ENCODE peak calls at places on chromosomes 4 and X, in nine cellular contexts. X is CD8-positive, alpha-beta memory T cell; N is GM23338; O is CD4-positive, alpha-beta T cell; D is RWPE1; V is OCI-LY7; Q is osteoblast; H is CD8-positive, alpha-beta T cell; T is WERI-Rb-1. L is an unnamed sample.

GRCh38 chrX:109839694-109840358 is 106.8 kb upstream of the ACSL4 start:
- DNase-seq in X (no peak), N (peak; percentile 67), O (no peak), D (no peak), V (no peak), Q (no peak), H (no peak), T (peak; percentile 10), L (no peak)

GRCh38 chr4:110953191-110953590 is 330.3 kb upstream of the PITX2 start:
- DNase-seq in X (no peak), N (no peak), O (no peak), D (no peak), V (no peak), Q (no peak), H (no peak), T (no peak), L (no peak)

GRCh38 chr4:25050370-25051098 is 19.8 kb upstream of the LGI2 start:
- DNase-seq in X (no peak), N (no peak), O (no peak), D (no peak), V (no peak), Q (no peak), H (no peak), T (no peak), L (no peak)

GRCh38 chr4:77021614-77022089 is 54.1 kb downstream of the CCNI start:
- DNase-seq in X (no peak), N (no peak), O (no peak), D (no peak), V (no peak), Q (peak; percentile 25), H (no peak), T (no peak), L (no peak)

GRCh38 chrX:110003167-110004156 is 548 bp downstream of the TMEM164 start:
- DNase-seq in X (no peak), N (peak; percentile 30), O (peak; percentile 31), D (peak; percentile 9), V (no peak), Q (no peak), H (no peak), T (no peak), L (no peak)

GRCh38 chr4:73817341-73817740 is 19.1 kb upstream of the CXCL6 start:
- DNase-seq in X (no peak), N (peak; percentile 8), O (no peak), D (no peak), V (no peak), Q (no peak), H (no peak), T (no peak), L (no peak)

GRCh38 chrX:37485429-37485828 is 86.0 kb upstream of the LANCL3 start:
- DNase-seq in X (no peak), N (no peak), O (no peak), D (no peak), V (no peak), Q (no peak), H (no peak), T (no peak), L (no peak)

GRCh38 chr4:176034498-176034897 is 31.1 kb upstream of the WDR17 start:
- DNase-seq in X (no peak), N (peak; percentile 66), O (no peak), D (peak; percentile 8), V (peak; percentile 35), Q (no peak), H (no peak), T (peak; percentile 23), L (no peak)

GRCh38 chrX:39813631-39814246 is 284.0 kb downstream of the BCOR start:
- DNase-seq in X (no peak), N (no peak), O (no peak), D (no peak), V (no peak), Q (peak; percentile 56), H (no peak), T (peak; percentile 96), L (no peak)

GRCh38 chr4:94490437-94490836 is 38.7 kb downstream of the PDLIM5 start:
- DNase-seq in X (no peak), N (no peak), O (no peak), D (no peak), V (no peak), Q (no peak), H (no peak), T (no peak), L (no peak)
- H3K27ac ChIP-seq in X (no peak overlapping the region), N (no peak overlapping the region), O (no peak overlapping the region), D (no peak overlapping the region), V (no peak overlapping the region), Q (peak overlapping the region; percentile 34), H (no peak overlapping the region), T (no peak overlapping the region), L (peak overlapping the region; percentile 90)

DNA sequence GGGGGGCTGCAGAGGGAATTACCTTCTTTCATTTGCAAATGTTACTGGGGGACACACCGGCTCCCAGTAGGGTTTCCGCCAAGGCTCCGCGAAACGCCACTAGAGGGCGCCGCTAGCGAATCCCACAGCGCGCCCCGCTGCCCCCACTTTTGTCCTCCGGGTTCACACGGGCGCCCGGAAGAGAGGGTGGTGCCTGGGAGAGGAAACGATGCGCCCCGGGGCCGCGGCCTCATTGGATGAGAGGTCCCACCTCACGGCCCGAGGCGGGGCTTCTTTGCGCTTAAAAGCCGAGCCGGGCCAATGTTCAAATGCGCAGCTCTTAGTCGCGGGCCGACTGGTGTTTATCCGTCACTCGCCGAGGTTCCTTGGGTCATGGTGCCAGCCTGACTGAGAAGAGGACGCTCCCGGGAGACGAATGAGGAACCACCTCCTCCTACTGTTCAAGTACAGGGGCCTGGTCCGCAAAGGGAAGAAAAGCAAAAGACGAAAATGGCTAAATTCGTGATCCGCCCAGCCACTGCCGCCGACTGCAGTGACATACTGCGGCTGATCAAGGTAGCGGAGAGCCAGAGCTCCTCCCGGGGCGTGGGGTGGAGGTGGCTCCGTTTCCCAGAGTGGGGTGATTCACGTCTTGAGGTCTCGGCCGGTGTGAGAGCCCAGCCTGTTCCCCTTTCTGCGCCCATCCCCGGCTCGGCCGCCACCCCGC is at the start of gene SAT1:
- DNase-seq in X (peak; percentile 88), N (peak; percentile 95), O (peak; percentile 89), D (peak; percentile 82), V (peak; percentile 95), Q (peak; percentile 91), H (peak; percentile 86), T (peak; percentile 94), L (peak; percentile 73)
- H3K27ac ChIP-seq in X (peak within 1 kb of the TSS; percentile 89), N (peak within 1 kb of the TSS; percentile 51), O (peak within 1 kb of the TSS; percentile 74), D (peak within 1 kb of the TSS; percentile 91), V (peak within 1 kb of the TSS; percentile 59), Q (peak within 1 kb of the TSS; percentile 87), H (peak within 1 kb of the TSS; percentile 96), T (peak within 1 kb of the TSS; percentile 43), L (peak within 1 kb of the TSS; percentile 97)

GRCh38 chr4:78765607-78766006 is 10.5 kb upstream of the BMP2K start:
- DNase-seq in X (no peak), N (no peak), O (no peak), D (no peak), V (no peak), Q (no peak), H (no peak), T (no peak), L (no peak)
- H3K27ac ChIP-seq in X (no peak overlapping the region), N (no peak overlapping the region), O (no peak overlapping the region), D (no peak overlapping the region), V (peak overlapping the region; percentile 53), Q (no peak overlapping the region), H (no peak overlapping the region), T (no peak overlapping the region), L (no peak overlapping the region)

GRCh38 chr4:38621004-38621684 is 42.9 kb upstream of the KLF3 start:
- DNase-seq in X (no peak), N (no peak), O (no peak), D (peak; percentile 84), V (no peak), Q (peak; percentile 71), H (no peak), T (no peak), L (peak; percentile 93)
- H3K27ac ChIP-seq in X (peak overlapping the region; percentile 28), N (no peak overlapping the region), O (no peak overlapping the region), D (peak overlapping the region; percentile 88), V (no peak overlapping the region), Q (no peak overlapping the region), H (no peak overlapping the region), T (no peak overlapping the region), L (peak overlapping the region; percentile 85)

GRCh38 chr4:152081024-152081423 is 320.2 kb upstream of the GATB start:
- DNase-seq in X (no peak), N (no peak), O (no peak), D (no peak), V (no peak), Q (no peak), H (no peak), T (no peak), L (no peak)
- H3K27ac ChIP-seq in X (no peak overlapping the region), N (no peak overlapping the region), O (no peak overlapping the region), D (no peak overlapping the region), V (no peak overlapping the region), Q (no peak overlapping the region), H (no peak overlapping the region), T (no peak overlapping the region), L (no peak overlapping the region)

GRCh38 chr4:16125571-16126445 is 42.0 kb upstream of the PROM1 start:
- DNase-seq in X (no peak), N (peak; percentile 25), O (no peak), D (no peak), V (no peak), Q (no peak), H (no peak), T (no peak), L (no peak)
- H3K27ac ChIP-seq in X (no peak overlapping the region), N (no peak overlapping the region), O (no peak overlapping the region), D (no peak overlapping the region), V (no peak overlapping the region), Q (no peak overlapping the region), H (no peak overlapping the region), T (no peak overlapping the region), L (no peak overlapping the region)

DNA sequence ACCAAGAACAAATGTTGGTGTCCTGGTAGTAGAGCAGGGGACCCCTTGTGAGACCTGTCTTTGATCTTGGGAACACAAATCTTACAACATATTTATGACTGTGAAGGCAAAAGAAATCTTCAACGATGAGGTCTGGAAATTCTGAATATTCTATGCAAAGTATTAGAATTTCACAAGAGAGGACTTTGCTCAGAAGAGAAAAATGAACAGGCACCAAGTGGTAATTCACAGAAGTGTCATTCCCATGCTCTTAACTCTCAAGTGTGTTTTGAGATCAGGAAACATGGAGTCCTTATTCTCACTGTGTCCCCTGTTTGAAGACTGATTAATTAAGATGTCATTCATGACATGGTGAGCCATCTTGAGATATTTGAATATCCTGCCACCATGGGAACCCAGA is 52.5 kb downstream of the COQ2 start:
- DNase-seq in X (no peak), N (no peak), O (no peak), D (no peak), V (no peak), Q (no peak), H (no peak), T (no peak), L (no peak)
- H3K27ac ChIP-seq in X (no peak overlapping the region), N (no peak overlapping the region), O (no peak overlapping the region), D (no peak overlapping the region), V (no peak overlapping the region), Q (no peak overlapping the region), H (no peak overlapping the region), T (no peak overlapping the region), L (peak overlapping the region; percentile 53)

GRCh38 chrX:118211891-118212816 is 95.5 kb upstream of the KLHL13 start:
- DNase-seq in X (no peak), N (no peak), O (no peak), D (no peak), V (peak; percentile 57), Q (no peak), H (no peak), T (no peak), L (no peak)
- H3K27ac ChIP-seq in X (no peak overlapping the region), N (no peak overlapping the region), O (no peak overlapping the region), D (no peak overlapping the region), V (peak overlapping the region; percentile 65), Q (no peak overlapping the region), H (no peak overlapping the region), T (no peak overlapping the region), L (no peak overlapping the region)

GRCh38 chrX:11478971-11479370 is 185.8 kb downstream of the AMELX start:
- DNase-seq in X (no peak), N (peak; percentile 0), O (no peak), D (no peak), V (no peak), Q (no peak), H (no peak), T (no peak), L (no peak)
- H3K27ac ChIP-seq in X (no peak overlapping the region), N (no peak overlapping the region), O (no peak overlapping the region), D (no peak overlapping the region), V (no peak overlapping the region), Q (peak overlapping the region; percentile 6), H (no peak overlapping the region), T (no peak overlapping the region), L (no peak overlapping the region)